ENCODE peak calls at places on chromosomes 5 and 9, in five cellular contexts. O is adrenal gland, Q is coronary artery, D is mammary epithelial cell, K is spleen. Y is an unnamed sample.

GRCh38 chr9:32292611-32293010 is 91.8 kb upstream of the ACO1 start:
- DNase-seq in O (no peak), K (no peak), D (no peak), Q (no peak), Y (no peak)

GRCh38 chr5:121962347-121962670 is 534 bp downstream of the SRFBP1 start:
- DNase-seq in D (no peak), Q (no peak), K (no peak), O (no peak), Y (peak)

GRCh38 chr5:80170117-80170535 is 85.7 kb downstream of the SERINC5 start:
- DNase-seq in Q (no peak), O (no peak), K (no peak), D (no peak), Y (no peak)

GRCh38 chr5:157870837-157871834 is 12.2 kb upstream of the CLINT1 start:
- DNase-seq in K (no peak), O (peak), D (peak), Q (no peak), Y (peak)

GRCh38 chr5:91361790-91362189 is 21.3 kb downstream of the ARRDC3 start:
- DNase-seq in Q (no peak), D (no peak), O (no peak), K (no peak), Y (no peak)

GRCh38 chr9:105439428-105439827 is 8.4 kb upstream of the FSD1L start:
- DNase-seq in O (no peak), Q (no peak), K (no peak), D (no peak), Y (no peak)

GRCh38 chr5:105754056-105754455 is 1916.7 kb downstream of the EFNA5 start:
- DNase-seq in K (no peak), D (no peak), Q (no peak), O (no peak), Y (no peak)

GRCh38 chr5:143449772-143450171 is 46.3 kb upstream of the NR3C1 start:
- DNase-seq in O (no peak), D (no peak), K (no peak), Q (no peak), Y (no peak)

GRCh38 chr5:107985144-107985543 is 314.4 kb upstream of the EFNA5 start:
- DNase-seq in K (no peak), D (no peak), Q (no peak), O (peak), Y (no peak)

GRCh38 chr9:91786132-91786896 is 163.7 kb downstream of the ROR2 start:
- DNase-seq in O (no peak), Q (no peak), D (no peak), K (no peak), Y (no peak)

GRCh38 chr5:153516503-153516902 is 26.0 kb downstream of the GRIA1 start:
- DNase-seq in D (no peak), O (no peak), Q (no peak), K (no peak), Y (no peak)

GRCh38 chr5:164370841-164371240 is 865.4 kb downstream of the MAT2B start:
- DNase-seq in O (no peak), K (no peak), D (peak), Q (no peak), Y (peak)

GRCh38 chr5:133155326-133155969 is 103.6 kb downstream of the HSPA4 start:
- DNase-seq in K (no peak), O (no peak), D (no peak), Q (no peak), Y (no peak)

GRCh38 chr5:181205735-181206401 is 872 bp upstream of the TRIM7 start:
- DNase-seq in O (no peak), Q (no peak), K (no peak), D (no peak), Y (peak)

GRCh38 chr9:95070549-95071021 is 246.9 kb downstream of the FANCC start:
- DNase-seq in K (no peak), O (no peak), Q (no peak), D (no peak), Y (no peak)

GRCh38 chr9:81377310-81377709 is 312.0 kb downstream of the TLE1 start:
- DNase-seq in Q (no peak), K (no peak), D (no peak), O (no peak), Y (no peak)

GRCh38 chr5:32708949-32709348 is 2.2 kb upstream of the NPR3 start:
- DNase-seq in O (no peak), D (no peak), K (no peak), Q (no peak), Y (no peak)

GRCh38 chr9:20783057-20784038 is 99.3 kb downstream of the FOCAD start:
- DNase-seq in O (no peak), K (no peak), D (no peak), Q (no peak), Y (no peak)

GRCh38 chr5:125162714-125163113 is 416.3 kb upstream of the ZNF608 start:
- DNase-seq in K (no peak), Q (no peak), D (no peak), O (no peak), Y (no peak)

GRCh38 chr9:1210954-1211353 is 160.8 kb downstream of the DMRT2 start:
- DNase-seq in Q (no peak), D (peak), O (no peak), K (no peak), Y (no peak)

GRCh38 chr9:135809166-135809565 is 98.2 kb downstream of the CAMSAP1 start:
- DNase-seq in O (no peak), D (no peak), K (no peak), Q (no peak), Y (no peak)
- TF ChIP-seq CTCF in O (no peak), D (no peak), K (no peak), Q (no peak), Y (no peak)

GRCh38 chr9:120758544-120758943 is 34.7 kb downstream of the FBXW2 start:
- DNase-seq in D (no peak), Q (no peak), K (no peak), O (no peak), Y (no peak)
- H3K27ac ChIP-seq in D (no peak), Q (no peak), K (no peak), O (no peak), Y (no peak)

GRCh38 chr5:104139840-104140239 is 577.3 kb upstream of the NUDT12 start:
- DNase-seq in D (no peak), Q (no peak), K (no peak), O (no peak), Y (no peak)
- TF ChIP-seq CTCF in D (no peak), Q (no peak), K (no peak), O (no peak), Y (no peak)

GRCh38 chr5:72467421-72467820 is 39.8 kb downstream of the ZNF366 start:
- DNase-seq in K (no peak), Q (no peak), D (no peak), O (no peak), Y (no peak)
- H3K27ac ChIP-seq in K (peak), Q (peak), D (peak), O (no peak), Y (no peak)

GRCh38 chr5:38666668-38667498 is 110.4 kb upstream of the LIFR start:
- DNase-seq in Q (no peak), K (no peak), D (no peak), O (peak), Y (peak)
- TF ChIP-seq CTCF in Q (peak), K (peak), D (peak), O (peak), Y (no peak)

GRCh38 chr9:124835026-124835501 is 18.2 kb upstream of the WDR38 start:
- DNase-seq in Q (no peak), K (no peak), O (peak), D (peak), Y (peak)
- H3K27ac ChIP-seq in Q (no peak), K (no peak), O (no peak), D (peak), Y (peak)

GRCh38 chr5:127562252-127562651 is 44.8 kb downstream of the PRRC1 start:
- DNase-seq in K (no peak), O (no peak), Q (no peak), D (no peak), Y (no peak)
- TF ChIP-seq CTCF in K (no peak), O (no peak), Q (no peak), D (peak), Y (peak)